ENCODE peak calls at places on chromosome 5, in four cellular contexts. I, J, P and X are unnamed samples. For H3K4me1, the result is how much of the 10 kb centered on the place peaks cover.

GRCh38 chr5:58335518-58335917 is 124.4 kb downstream of the PLK2 start:
- DNase-seq in I (no peak), J (no peak), P (no peak), X (no peak)

GRCh38 chr5:150573216-150573615 is 65.3 kb downstream of the NDST1 start:
- DNase-seq in I (no peak), J (no peak), P (no peak), X (no peak)

GRCh38 chr5:28512648-28513047 is 1474.3 kb upstream of the CDH9 start:
- DNase-seq in I (no peak), J (no peak), P (no peak), X (no peak)

GRCh38 chr5:130077007-130077406 is 172.7 kb downstream of the CHSY3 start:
- DNase-seq in I (no peak), J (no peak), P (no peak), X (no peak)

GRCh38 chr5:58135571-58136335 is 324.1 kb downstream of the PLK2 start:
- DNase-seq in I (no peak), J (no peak), P (no peak), X (no peak)

GRCh38 chr5:174903333-174903732 is 179.0 kb downstream of the MSX2 start:
- DNase-seq in I (no peak), J (no peak), P (no peak), X (no peak)

GRCh38 chr5:136296846-136297245 is 68.5 kb downstream of the TRPC7 start:
- DNase-seq in I (no peak), J (no peak), P (no peak), X (no peak)

GRCh38 chr5:167759411-167759821 is 532.0 kb upstream of the WWC1 start:
- DNase-seq in I (no peak), J (no peak), P (peak), X (no peak)

GRCh38 chr5:157559301-157559700 is 16.3 kb downstream of the ADAM19 start:
- DNase-seq in I (no peak), J (no peak), P (peak), X (no peak)

GRCh38 chr5:149448831-149449714 is 70.0 kb upstream of the IL17B start:
- DNase-seq in I (no peak), J (no peak), P (no peak), X (no peak)

GRCh38 chr5:62596096-62596495 is 17.5 kb downstream of the LRRC70 start:
- DNase-seq in I (no peak), J (no peak), P (no peak), X (no peak)

GRCh38 chr5:122195784-122196394 is 66.5 kb downstream of the ZNF474 start:
- DNase-seq in I (no peak), J (no peak), P (no peak), X (no peak)

GRCh38 chr5:115168829-115169391 is 798 bp downstream of the TRIM36 start:
- DNase-seq in I (no peak), J (no peak), P (no peak), X (peak)

GRCh38 chr5:147901555-147901954 is 4.8 kb downstream of the C5orf46 start:
- DNase-seq in I (no peak), J (no peak), P (no peak), X (no peak)

GRCh38 chr5:1243487-1244152 is 18.4 kb downstream of the SLC6A18 start:
- DNase-seq in I (no peak), J (no peak), P (no peak), X (no peak)

GRCh38 chr5:174327317-174327864 is 281.9 kb downstream of the NSG2 start:
- DNase-seq in I (peak), J (no peak), P (no peak), X (peak)

GRCh38 chr5:146001544-146002185 is 65.3 kb downstream of the SH3RF2 start:
- DNase-seq in I (no peak), J (no peak), P (no peak), X (no peak)

GRCh38 chr5:50751064-50751657 is 84.7 kb downstream of the PARP8 start:
- DNase-seq in I (no peak), J (peak), P (no peak), X (no peak)

GRCh38 chr5:5432020-5432707 is 9.7 kb downstream of the ICE1 start:
- DNase-seq in I (no peak), J (no peak), P (no peak), X (no peak)

GRCh38 chr5:151495330-151495729 is 47.9 kb downstream of the SLC36A1 start:
- DNase-seq in I (no peak), J (no peak), P (no peak), X (no peak)

GRCh38 chr5:150181766-150182545 is 7.9 kb upstream of the SLC6A7 start:
- DNase-seq in I (no peak), J (no peak), P (no peak), X (no peak)

GRCh38 chr5:92864591-92864990 is 716.4 kb downstream of the NR2F1-AS1 start:
- DNase-seq in I (no peak), J (no peak), P (no peak), X (no peak)

GRCh38 chr5:173855162-173855994 is 32.8 kb upstream of the CPEB4 start:
- DNase-seq in I (no peak), J (no peak), P (no peak), X (no peak)

GRCh38 chr5:10351199-10351881 is 2.2 kb upstream of the MARCHF6 start:
- DNase-seq in I (no peak), J (no peak), P (peak), X (no peak)

GRCh38 chr5:94021246-94021645 is 279.8 kb upstream of the POU5F2 start:
- DNase-seq in I (no peak), J (no peak), P (peak), X (no peak)

GRCh38 chr5:141507387-141508091 is 18.7 kb downstream of the PCDHGC5 start:
- DNase-seq in I (peak), J (no peak), P (no peak), X (peak)

GRCh38 chr5:21776466-21776865 is 1076.7 kb downstream of the CDH12 start:
- DNase-seq in I (no peak), J (no peak), P (no peak), X (no peak)

GRCh38 chr5:113678202-113678601 is 164.7 kb downstream of the YTHDC2 start:
- DNase-seq in I (no peak), J (no peak), P (no peak), X (no peak)
- H3K4me1 ChIP-seq in I (under half), J (under half), P (under half), X (under half)

GRCh38 chr5:176741566-176742211 is 68.7 kb upstream of the UNC5A start:
- DNase-seq in I (no peak), J (no peak), P (no peak), X (no peak)

GRCh38 chr5:176743828-176744583 is 66.4 kb upstream of the UNC5A start:
- DNase-seq in I (no peak), J (no peak), P (no peak), X (peak)

GRCh38 chr5:176744584-176744965 is 65.8 kb upstream of the UNC5A start:
- DNase-seq in I (no peak), J (no peak), P (no peak), X (peak)

GRCh38 chr5:176742246-176743105 is 67.9 kb upstream of the UNC5A start:
- DNase-seq in I (no peak), J (no peak), P (no peak), X (peak)

DNA sequence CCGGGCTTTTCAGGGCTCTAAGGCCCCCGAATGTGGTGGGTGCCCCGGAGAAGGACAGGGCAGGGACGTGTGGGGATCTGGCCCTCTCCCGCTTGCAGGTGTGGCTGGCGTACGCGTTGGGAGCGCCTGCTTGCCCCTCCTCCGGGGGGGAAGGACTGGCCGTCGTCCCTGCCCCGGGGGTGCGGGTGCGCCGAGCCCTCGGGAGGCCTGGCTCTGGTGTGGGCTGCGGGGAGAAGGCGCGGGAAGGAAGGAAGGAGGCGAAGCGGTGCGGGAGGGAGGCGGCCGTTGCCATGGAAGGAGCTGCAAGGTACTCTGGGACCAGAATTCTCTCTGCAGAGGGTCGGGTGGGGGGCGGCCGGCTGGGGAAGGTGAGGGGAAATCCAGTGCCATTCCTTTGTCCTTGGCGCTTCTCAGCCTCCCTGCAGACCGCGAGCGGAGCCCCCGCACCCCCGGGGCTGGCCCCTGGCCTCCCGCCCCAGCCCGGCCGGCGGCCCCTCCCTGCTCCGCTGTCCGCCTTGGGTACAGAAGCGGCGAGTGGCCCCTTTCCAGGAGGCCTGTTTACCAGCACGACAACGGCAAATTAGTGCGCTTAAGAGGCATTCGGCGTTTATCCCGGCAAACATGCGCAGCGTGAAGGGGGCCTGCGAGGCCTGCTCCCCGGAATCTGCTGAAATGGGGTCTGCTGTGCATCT is 67.1 kb upstream of the UNC5A start:
- DNase-seq in I (no peak), J (no peak), P (no peak), X (no peak)
- H3K4me3 ChIP-seq in I (no peak), J (no peak), P (no peak), X (no peak)

GRCh38 chr5:37668524-37669047 is 171.3 kb downstream of the GDNF start:
- DNase-seq in I (no peak), J (no peak), P (peak), X (peak)
- H3K27ac ChIP-seq in I (peak), J (no peak), P (peak), X (no peak)

DNA sequence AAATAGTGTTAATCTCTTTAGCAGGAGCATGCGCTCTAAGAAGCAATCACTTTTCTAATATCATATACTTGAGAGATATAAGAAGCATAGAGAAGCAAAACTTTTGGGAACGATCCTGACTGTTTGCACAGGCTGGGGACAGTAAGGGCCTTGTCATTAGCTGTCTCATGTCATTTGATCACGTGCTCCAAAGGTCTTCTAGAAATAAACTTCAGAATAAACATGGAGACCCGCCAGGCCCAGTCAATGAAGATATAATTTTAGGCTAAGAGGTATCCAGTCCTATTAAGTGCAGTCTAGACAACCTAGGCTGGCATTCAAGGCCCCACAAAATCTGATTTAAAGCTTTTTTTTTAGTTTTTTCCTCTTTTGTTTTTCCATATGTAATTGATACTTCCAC is 111.0 kb upstream of the APC start:
- DNase-seq in I (no peak), J (no peak), P (no peak), X (no peak)
- H3K4me1 ChIP-seq in I (under half), J (under half), P (under half), X (under half)

GRCh38 chr5:12488161-12488560 is 583.9 kb upstream of the CTNND2 start:
- DNase-seq in I (no peak), J (no peak), P (no peak), X (no peak)
- H3K4me3 ChIP-seq in I (no peak), J (no peak), P (no peak), X (no peak)

GRCh38 chr5:132492386-132492785 is 1.8 kb upstream of the IRF1 start:
- DNase-seq in I (no peak), J (no peak), P (no peak), X (no peak)
- H3K27ac ChIP-seq in I (peak), J (no peak), P (no peak), X (no peak)

DNA sequence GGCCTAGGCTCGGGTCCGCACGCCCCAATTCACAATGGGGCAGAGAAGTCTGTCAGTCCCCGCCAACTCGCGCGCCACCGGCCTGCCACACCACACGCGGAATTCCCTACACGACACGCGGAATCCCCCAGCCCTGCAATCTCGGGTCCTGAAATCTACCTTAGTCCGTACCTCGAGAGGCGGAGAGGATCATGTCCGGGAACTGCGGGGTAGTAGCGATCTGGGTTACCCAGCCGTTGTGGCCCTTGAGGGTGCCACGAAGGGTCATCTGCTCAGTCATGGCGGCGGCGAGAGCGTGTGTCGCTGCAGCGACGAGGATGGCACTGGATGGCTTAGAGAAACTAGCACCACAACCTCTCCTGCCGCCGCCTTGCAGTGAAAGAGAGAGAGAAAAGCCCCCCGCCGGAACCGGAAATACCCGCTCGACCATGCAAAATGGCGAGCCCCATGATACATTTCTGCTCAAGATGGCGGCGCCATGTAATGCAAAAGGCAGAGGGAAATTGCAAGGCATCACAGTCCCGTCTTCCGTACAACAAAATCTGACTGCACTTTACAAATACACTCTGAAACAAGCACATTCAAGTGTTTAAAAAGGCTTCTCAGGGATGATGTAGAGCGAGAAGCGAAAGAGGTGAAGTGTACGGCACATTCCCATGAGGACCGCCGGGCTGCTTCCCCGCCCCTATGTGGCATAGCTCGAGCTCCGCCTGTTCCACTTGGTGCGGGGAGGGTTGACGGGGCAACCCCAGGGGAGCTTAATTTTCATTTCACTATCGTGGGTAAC is at the start of gene RACK1:
- DNase-seq in I (peak), J (peak), P (no peak), X (peak)
- H3K4me1 ChIP-seq in I (half or more), J (under half), P (under half), X (under half)

GRCh38 chr5:132528866-132529634 is 14.3 kb downstream of the IL5 start:
- DNase-seq in I (no peak), J (no peak), P (no peak), X (no peak)

GRCh38 chr5:132530946-132531345 is 12.4 kb downstream of the IL5 start:
- DNase-seq in I (no peak), J (no peak), P (no peak), X (no peak)

GRCh38 chr5:132526974-132527564 is 16.3 kb downstream of the IL5 start:
- DNase-seq in I (no peak), J (no peak), P (no peak), X (no peak)

GRCh38 chr5:132525299-132525724 is 18.0 kb downstream of the IL5 start:
- DNase-seq in I (no peak), J (no peak), P (no peak), X (no peak)

DNA sequence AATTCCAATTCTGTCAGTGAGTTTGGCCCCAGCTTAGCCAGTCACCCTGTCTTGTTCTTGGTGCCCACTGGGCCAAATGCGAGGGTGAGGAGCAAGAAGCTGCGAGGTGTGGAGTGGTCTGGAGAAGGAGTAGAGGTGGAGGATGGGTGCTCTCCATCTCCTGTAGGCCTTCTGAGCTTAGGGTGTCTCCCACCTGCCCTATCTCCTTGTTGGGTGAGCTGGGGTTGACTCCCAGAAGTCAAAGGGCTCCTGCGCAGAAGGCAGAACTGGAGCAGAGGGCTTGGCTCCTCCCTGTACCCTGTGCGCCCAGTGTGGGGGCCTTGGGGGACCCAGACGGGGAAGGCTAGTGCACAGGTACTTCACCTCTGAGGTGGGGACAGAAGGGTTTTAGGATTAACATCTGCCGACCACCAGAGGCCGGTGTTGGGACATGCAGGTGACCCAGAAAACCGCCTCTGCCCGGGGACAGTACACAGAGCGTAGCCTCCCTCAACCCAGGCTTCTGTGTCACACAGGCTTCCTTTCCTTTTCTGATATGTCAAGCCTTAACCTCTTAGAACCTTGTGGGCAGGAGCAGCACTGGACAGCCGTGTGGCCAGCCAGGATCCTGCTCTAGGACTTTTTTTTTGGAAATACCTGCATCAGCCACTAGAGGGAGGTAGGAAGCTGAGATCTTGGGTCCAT is 16.9 kb downstream of the IL5 start:
- DNase-seq in I (peak), J (peak), P (peak), X (no peak)
- H3K4me3 ChIP-seq in I (no peak), J (no peak), P (no peak), X (no peak)

GRCh38 chr5:112554089-112554977 is 135.3 kb upstream of the EPB41L4A start:
- DNase-seq in I (no peak), J (no peak), P (no peak), X (no peak)

GRCh38 chr5:112555691-112556090 is 136.6 kb upstream of the EPB41L4A start:
- DNase-seq in I (no peak), J (no peak), P (no peak), X (no peak)

GRCh38 chr5:112551437-112552018 is 132.5 kb upstream of the EPB41L4A start:
- DNase-seq in I (no peak), J (no peak), P (no peak), X (no peak)

GRCh38 chr5:112552791-112553190 is 133.7 kb upstream of the EPB41L4A start:
- DNase-seq in I (no peak), J (no peak), P (no peak), X (no peak)

DNA sequence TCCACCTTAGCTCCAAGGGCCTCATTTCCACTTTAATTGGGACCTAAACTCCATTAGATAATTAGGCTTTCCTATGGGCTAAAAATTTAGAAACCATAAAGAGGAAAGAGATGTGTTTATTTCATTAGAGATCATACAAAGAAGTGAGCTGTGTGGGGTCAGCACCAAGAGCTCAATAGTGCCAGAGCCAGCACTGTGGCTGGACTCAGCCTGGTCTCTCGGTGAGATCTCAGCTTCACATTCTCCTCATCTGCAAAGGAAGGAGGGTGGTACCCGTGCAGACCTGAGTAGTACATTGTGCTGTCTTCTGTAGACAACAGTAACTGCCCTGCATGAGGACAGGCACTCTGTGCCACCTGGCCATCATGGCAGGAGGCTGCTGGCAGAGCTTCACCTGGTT is 136.1 kb upstream of the EPB41L4A start:
- DNase-seq in I (no peak), J (no peak), P (no peak), X (no peak)
- H3K27ac ChIP-seq in I (no peak), J (no peak), P (no peak), X (no peak)